ENCODE peak calls at places on chromosomes 2 and 18, in eight cellular contexts. R, Z, N, K, D, B, O and M are unnamed samples. For H3K9me3, H3K4me1 and H3K36me3, the result is how much of the 10 kb centered on the place peaks cover.

GRCh38 chr18:9951022-9951859 is 37.4 kb downstream of the VAPA start:
- DNase-seq in R (no peak), Z (no peak), N (peak), K (no peak), D (peak), B (no peak), O (no peak), M (no peak)

GRCh38 chr2:215878476-215879063 is 134.8 kb downstream of the MREG start:
- DNase-seq in R (no peak), Z (no peak), N (peak), K (no peak), D (no peak), B (no peak), O (no peak), M (no peak)

GRCh38 chr2:86703704-86704370 is 16.3 kb upstream of the RMND5A start:
- DNase-seq in R (no peak), Z (no peak), N (peak), K (no peak), D (peak), B (peak), O (peak), M (no peak)

GRCh38 chr2:136424112-136424511 is 306.2 kb upstream of the CXCR4 start:
- DNase-seq in R (no peak), Z (no peak), N (no peak), K (no peak), D (no peak), B (no peak), O (no peak), M (peak)

GRCh38 chr2:218896501-218897393 is 16.1 kb downstream of the WNT10A start:
- DNase-seq in R (no peak), Z (peak), N (no peak), K (no peak), D (peak), B (peak), O (no peak), M (peak)

GRCh38 chr2:110748489-110748867 is 16.1 kb downstream of the ACOXL start:
- DNase-seq in R (no peak), Z (peak), N (no peak), K (no peak), D (peak), B (peak), O (no peak), M (peak)

GRCh38 chr2:24404582-24404981 is 44.2 kb upstream of the ITSN2 start:
- DNase-seq in R (no peak), Z (no peak), N (peak), K (no peak), D (no peak), B (no peak), O (no peak), M (no peak)

GRCh38 chr2:68284896-68285295 is 32.6 kb upstream of the PPP3R1 start:
- DNase-seq in R (peak), Z (no peak), N (peak), K (peak), D (no peak), B (no peak), O (no peak), M (no peak)

GRCh38 chr2:38443021-38443541 is 66.0 kb upstream of the ATL2 start:
- DNase-seq in R (peak), Z (no peak), N (peak), K (peak), D (no peak), B (peak), O (peak), M (no peak)

GRCh38 chr2:161230959-161231358 is 70.7 kb downstream of the TANK start:
- DNase-seq in R (no peak), Z (no peak), N (no peak), K (no peak), D (no peak), B (no peak), O (no peak), M (no peak)

GRCh38 chr2:16322308-16323130 is 343.1 kb downstream of the CYRIA start:
- DNase-seq in R (no peak), Z (no peak), N (no peak), K (no peak), D (no peak), B (no peak), O (no peak), M (no peak)

GRCh38 chr2:9782197-9782719 is 61.0 kb upstream of the TAF1B start:
- DNase-seq in R (no peak), Z (peak), N (no peak), K (peak), D (peak), B (no peak), O (no peak), M (peak)

GRCh38 chr2:8857709-8858108 is 20.3 kb upstream of the KIDINS220 start:
- DNase-seq in R (no peak), Z (no peak), N (no peak), K (no peak), D (no peak), B (no peak), O (no peak), M (no peak)

GRCh38 chr2:120442541-120442922 is 96.6 kb downstream of the INHBB start:
- DNase-seq in R (no peak), Z (no peak), N (no peak), K (no peak), D (no peak), B (no peak), O (peak), M (no peak)

GRCh38 chr2:109343460-109343859 is 214.5 kb downstream of the SH3RF3 start:
- DNase-seq in R (no peak), Z (no peak), N (no peak), K (no peak), D (no peak), B (no peak), O (no peak), M (no peak)

GRCh38 chr2:44974064-44974715 is 32.7 kb downstream of the SIX3 start:
- DNase-seq in R (no peak), Z (no peak), N (peak), K (no peak), D (no peak), B (no peak), O (no peak), M (no peak)

GRCh38 chr2:21423854-21424253 is 300.1 kb downstream of the TDRD15 start:
- DNase-seq in R (no peak), Z (no peak), N (no peak), K (no peak), D (no peak), B (no peak), O (no peak), M (no peak)

GRCh38 chr2:2166844-2167243 is 164.2 kb downstream of the MYT1L start:
- DNase-seq in R (no peak), Z (no peak), N (no peak), K (no peak), D (no peak), B (no peak), O (no peak), M (no peak)

DNA sequence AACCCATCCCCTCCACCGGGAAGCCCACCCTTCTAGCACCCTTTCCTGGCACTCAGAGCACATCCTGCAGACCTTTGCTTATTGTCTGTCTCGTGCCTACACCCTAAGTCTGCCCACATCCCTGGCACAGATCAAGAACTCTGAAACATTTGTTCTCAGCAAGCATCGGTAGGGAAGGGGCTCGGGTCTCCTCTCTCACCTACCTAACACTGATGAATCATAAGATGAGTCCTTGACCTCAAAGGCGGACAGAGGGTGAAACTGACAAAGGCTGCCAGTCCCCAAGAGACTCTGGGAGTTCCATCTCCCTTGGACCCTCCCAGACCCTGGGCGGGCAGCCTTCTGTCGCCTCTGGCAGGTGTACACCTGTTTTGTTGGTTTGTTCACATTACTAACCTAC is 9.3 kb downstream of the MAL start:
- DNase-seq in R (no peak), Z (no peak), N (no peak), K (no peak), D (no peak), B (no peak), O (no peak), M (no peak)
- H3K9me3 ChIP-seq in R (under half), Z (under half), N (under half), K (under half), D (under half), B (under half), O (under half), M (under half)

GRCh38 chr2:46351388-46352141 is 54.4 kb downstream of the EPAS1 start:
- DNase-seq in R (no peak), Z (peak), N (no peak), K (no peak), D (peak), B (peak), O (no peak), M (peak)
- H3K4me1 ChIP-seq in R (under half), Z (under half), N (under half), K (under half), D (under half), B (under half), O (under half), M (half or more)

DNA sequence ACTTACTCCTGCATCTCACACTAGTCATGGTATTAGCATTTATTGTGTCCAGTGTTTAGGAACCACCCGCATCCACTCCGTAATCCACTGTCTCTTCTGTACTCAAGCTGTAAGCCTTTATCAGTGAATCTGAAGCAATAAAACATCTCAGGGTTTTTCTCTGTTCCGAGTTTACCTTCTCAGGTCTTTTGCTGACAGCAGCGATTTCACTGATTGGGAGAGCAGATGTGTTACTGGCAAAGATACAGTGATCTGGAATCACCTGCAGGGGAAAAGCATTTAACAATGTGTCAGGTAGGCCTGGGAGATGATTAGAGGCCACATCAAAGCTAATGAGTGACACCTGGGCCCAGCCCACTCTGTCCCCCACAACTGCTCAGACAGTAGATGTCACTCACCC is 24.6 kb downstream of the GAREM2 start:
- DNase-seq in R (no peak), Z (no peak), N (no peak), K (no peak), D (no peak), B (no peak), O (no peak), M (no peak)
- H3K36me3 ChIP-seq in R (under half), Z (under half), N (under half), K (under half), D (half or more), B (half or more), O (under half), M (half or more)

GRCh38 chr18:65146615-65147014 is 604.2 kb upstream of the CDH7 start:
- DNase-seq in R (no peak), Z (no peak), N (no peak), K (no peak), D (no peak), B (no peak), O (no peak), M (no peak)
- H3K9me3 ChIP-seq in R (under half), Z (under half), N (under half), K (under half), D (under half), B (under half), O (under half), M (under half)

DNA sequence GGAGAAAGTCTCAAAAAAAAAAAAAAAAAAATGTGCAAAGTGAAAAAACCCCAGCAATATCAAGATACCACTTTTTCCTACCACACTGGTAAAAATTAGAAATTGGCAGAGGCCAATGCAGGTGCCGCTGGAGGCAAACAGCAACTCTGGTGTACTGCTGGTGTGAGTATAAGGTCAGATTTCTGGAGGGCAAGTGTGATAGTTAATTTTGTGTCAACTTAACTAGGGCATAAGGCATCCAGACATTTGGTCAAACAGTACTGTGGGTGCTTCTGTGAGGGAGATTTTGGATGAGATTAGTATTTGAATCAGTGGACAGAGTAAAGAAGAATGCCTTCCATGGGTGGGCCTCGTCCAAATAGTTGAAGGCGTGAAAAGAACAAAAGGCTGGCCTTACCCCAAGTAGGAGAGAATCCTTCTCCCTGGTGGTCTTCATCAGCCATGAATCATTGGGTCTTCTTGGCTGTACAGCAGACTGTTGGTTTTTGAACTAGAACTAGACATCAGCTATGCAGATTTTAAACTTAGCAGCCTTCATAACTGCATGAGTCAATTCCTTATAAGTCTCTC is 52.8 kb upstream of the FHL2 start:
- DNase-seq in R (no peak), Z (no peak), N (no peak), K (no peak), D (no peak), B (no peak), O (no peak), M (no peak)
- H3K4me1 ChIP-seq in R (under half), Z (under half), N (under half), K (under half), D (under half), B (under half), O (under half), M (under half)

DNA sequence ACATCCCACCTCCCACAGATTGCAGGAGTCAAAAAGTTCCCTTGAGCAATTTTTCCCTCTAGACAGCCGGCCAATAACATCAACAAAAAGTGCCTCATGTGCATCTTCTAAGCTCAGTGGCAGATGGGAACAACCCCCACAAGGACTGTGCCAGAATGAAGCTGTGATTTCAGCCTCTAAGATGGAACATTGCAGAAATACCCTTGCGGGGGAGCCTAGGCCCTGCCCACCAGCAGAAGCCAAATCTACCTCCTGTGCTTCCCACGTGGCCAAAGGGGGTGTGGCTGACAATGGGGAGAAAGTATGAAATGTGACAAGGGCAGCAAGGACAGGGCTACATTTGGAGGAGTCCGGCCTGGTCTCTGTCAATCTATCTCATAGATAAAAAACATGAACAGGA is 482.3 kb downstream of the TGIF1 start:
- DNase-seq in R (no peak), Z (no peak), N (no peak), K (no peak), D (no peak), B (no peak), O (no peak), M (no peak)
- H3K36me3 ChIP-seq in R (under half), Z (under half), N (under half), K (under half), D (under half), B (under half), O (under half), M (under half)

GRCh38 chr2:180337136-180337535 is 330.0 kb upstream of the CWC22 start:
- DNase-seq in R (no peak), Z (no peak), N (no peak), K (no peak), D (no peak), B (no peak), O (no peak), M (no peak)

GRCh38 chr2:180334514-180334913 is 327.4 kb upstream of the CWC22 start:
- DNase-seq in R (no peak), Z (no peak), N (no peak), K (no peak), D (no peak), B (no peak), O (no peak), M (no peak)

GRCh38 chr2:180336550-180336949 is 329.5 kb upstream of the CWC22 start:
- DNase-seq in R (no peak), Z (no peak), N (no peak), K (no peak), D (no peak), B (no peak), O (no peak), M (no peak)
- H3K9me3 ChIP-seq in R (under half), Z (under half), N (under half), K (under half), D (under half), B (under half), O (under half), M (under half)

GRCh38 chr2:230599854-230600253 is 112.8 kb upstream of the CAB39 start:
- DNase-seq in R (no peak), Z (no peak), N (no peak), K (no peak), D (no peak), B (no peak), O (no peak), M (no peak)
- H3K4me1 ChIP-seq in R (under half), Z (under half), N (under half), K (under half), D (under half), B (under half), O (under half), M (under half)

DNA sequence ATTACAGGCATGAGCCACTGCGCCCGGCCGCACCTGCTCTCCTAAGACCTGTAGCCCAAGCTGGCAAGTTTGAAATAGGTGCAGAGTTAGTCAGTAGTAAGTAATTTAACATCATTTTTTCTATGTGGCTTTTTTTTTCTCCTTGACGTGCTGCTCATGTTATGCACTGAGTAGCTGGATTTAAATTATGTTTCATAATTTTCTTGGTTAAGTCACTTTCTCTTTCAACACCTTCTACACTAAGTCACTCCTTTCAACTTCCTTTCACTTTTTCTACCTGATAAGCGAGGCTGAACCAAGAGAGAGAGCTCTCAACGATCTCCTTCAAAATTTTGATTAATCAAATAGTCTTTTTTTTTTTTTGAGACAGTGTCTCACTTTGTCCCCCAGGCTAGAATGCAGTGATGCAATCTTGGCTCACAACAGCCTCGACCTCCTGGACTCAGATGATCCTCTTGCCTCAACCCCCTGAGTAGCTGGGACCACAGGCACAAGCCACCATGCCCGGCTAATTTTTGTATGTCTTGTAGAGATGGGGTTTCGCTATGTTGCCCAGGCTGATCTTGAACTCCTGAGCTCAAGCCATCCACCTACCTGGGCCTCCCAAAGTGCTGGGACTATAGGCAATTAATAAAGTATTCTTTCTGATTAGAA is 13.1 kb downstream of the CASP8 start:
- DNase-seq in R (no peak), Z (no peak), N (no peak), K (no peak), D (no peak), B (no peak), O (no peak), M (no peak)
- H3K36me3 ChIP-seq in R (under half), Z (under half), N (under half), K (under half), D (half or more), B (half or more), O (under half), M (half or more)